ENCODE peak calls at places on chromosomes 4 and X, in five cellular contexts. M is activated CD4-positive, alpha-beta T cell treated with anti-CD3 and anti-CD28 coated beads, Interleukin-2, amount 10 ng/mL, durations not matched to agents 7 days and 5 days; R is C1 segment of cervical spinal cord; H is nephron progenitor cell; G is NCI-H1092 treated with DMSO at 0.1 percent for 48 hours. W is an unnamed sample.

GRCh38 chr4:86013623-86014022 is 346.2 kb downstream of the MAPK10 start:
- DNase-seq in R (no peak), G (no peak), H (no peak), M (no peak), W (no peak)

GRCh38 chr4:78749972-78750727 is 26.0 kb upstream of the BMP2K start:
- DNase-seq in G (no peak), M (no peak), R (no peak), H (no peak), W (no peak)

GRCh38 chr4:158630893-158631292 is 40.8 kb downstream of the C4orf46 start:
- DNase-seq in G (no peak), R (no peak), H (no peak), M (no peak), W (no peak)

GRCh38 chrX:17552251-17552650 is 177.3 kb downstream of the NHS start:
- DNase-seq in R (no peak), G (no peak), M (no peak), H (no peak), W (no peak)

GRCh38 chr4:2598661-2599654 is 62.5 kb downstream of the FAM193A start:
- DNase-seq in M (peak), G (no peak), H (no peak), R (no peak), W (no peak)

GRCh38 chr4:14844059-14844458 is 158.2 kb upstream of the CPEB2 start:
- DNase-seq in H (no peak), G (no peak), R (no peak), M (no peak), W (no peak)

GRCh38 chr4:76199664-76200211 is 13.9 kb downstream of the SCARB2 start:
- DNase-seq in M (no peak), G (peak), R (peak), H (no peak), W (peak)

GRCh38 chr4:136713140-136713539 is 819.2 kb downstream of the PCDH18 start:
- DNase-seq in M (no peak), H (no peak), R (no peak), G (no peak), W (peak)

GRCh38 chr4:24169956-24170355 is 280.1 kb upstream of the PPARGC1A start:
- DNase-seq in H (no peak), R (no peak), M (no peak), G (peak), W (no peak)

GRCh38 chrX:11105080-11105479 is 6.1 kb upstream of the HCCS start:
- DNase-seq in G (no peak), M (no peak), H (no peak), R (no peak), W (no peak)

GRCh38 chr4:98657531-98658286 is 702 bp downstream of the TSPAN5 start:
- DNase-seq in H (peak), G (peak), R (peak), M (peak), W (peak)

GRCh38 chr4:125666635-125667034 is 351.9 kb downstream of the FAT4 start:
- DNase-seq in M (no peak), G (peak), H (no peak), R (no peak), W (no peak)

GRCh38 chr4:89535251-89535650 is 227.7 kb upstream of the GPRIN3 start:
- DNase-seq in H (no peak), M (no peak), R (no peak), G (no peak), W (no peak)

GRCh38 chrX:84153538-84153937 is 34.5 kb downstream of the RPS6KA6 start:
- DNase-seq in R (no peak), H (no peak), G (no peak), M (no peak), W (no peak)

GRCh38 chr4:106325800-106326199 is 9.4 kb downstream of the AIMP1 start:
- DNase-seq in H (no peak), R (no peak), M (no peak), G (no peak), W (no peak)

GRCh38 chr4:85747871-85748491 is 273.0 kb downstream of the ARHGAP24 start:
- DNase-seq in H (peak), R (no peak), M (peak), G (peak), W (no peak)

GRCh38 chr4:7369511-7369910 is 65.2 kb downstream of the PSAPL1 start:
- DNase-seq in G (no peak), M (no peak), H (no peak), R (no peak), W (peak)

GRCh38 chr4:10173039-10173753 is 56.6 kb upstream of the WDR1 start:
- DNase-seq in G (peak), R (no peak), M (no peak), H (no peak), W (no peak)

GRCh38 chr4:98833384-98833783 is 95.5 kb downstream of the EIF4E start:
- DNase-seq in H (no peak), M (no peak), R (no peak), G (no peak), W (no peak)

GRCh38 chrX:7330551-7330950 is 182.6 kb upstream of the PUDP start:
- DNase-seq in H (no peak), G (no peak), R (no peak), M (no peak), W (no peak)

GRCh38 chr4:119752936-119753335 is 124.3 kb upstream of the PDE5A start:
- DNase-seq in M (no peak), R (no peak), G (no peak), H (no peak), W (no peak)

GRCh38 chrX:153474718-153475117 is 4.3 kb upstream of the HAUS7 start:
- DNase-seq in M (peak), R (peak), H (peak), G (peak), W (no peak)

GRCh38 chr4:7924163-7924562 is 15.5 kb downstream of the AFAP1 start:
- DNase-seq in R (no peak), H (no peak), M (no peak), G (no peak), W (no peak)

GRCh38 chr4:165806613-165807012 is 66.4 kb upstream of the TLL1 start:
- DNase-seq in H (no peak), G (no peak), M (no peak), R (no peak), W (no peak)

GRCh38 chrX:3161686-3162085 is 120.4 kb downstream of the ARSF start:
- DNase-seq in R (no peak), M (no peak), H (no peak), G (no peak), W (no peak)

GRCh38 chr4:138400528-138400927 is 158.4 kb upstream of the SLC7A11 start:
- DNase-seq in H (no peak), M (no peak), R (no peak), G (no peak), W (no peak)

GRCh38 chr4:188002751-188003150 is 7.2 kb downstream of the ZFP42 start:
- DNase-seq in G (no peak), M (no peak), H (no peak), R (no peak), W (no peak)

W was measured in dorsolateral prefrontal cortex.